ENCODE peak calls at places on chromosomes 1 and 21, in seven cellular contexts. E, G, F, K, D, W and U are unnamed samples.

GRCh38 chr1:235567812-235568444 is 63.7 kb upstream of the B3GALNT2 start:
- DNase-seq in W (no peak), G (peak), E (no peak), F (no peak), K (no peak), D (no peak), U (no peak)

GRCh38 chr1:3750716-3751115 is 1.5 kb upstream of the CCDC27 start:
- DNase-seq in W (no peak), K (no peak), E (no peak), F (no peak), D (no peak), G (no peak), U (no peak)

GRCh38 chr1:227729881-227730629 is 5.0 kb downstream of the JMJD4 start:
- DNase-seq in F (peak), E (peak), W (no peak), D (peak), G (no peak), K (peak), U (peak)

GRCh38 chr1:246001821-246002220 is 505.3 kb downstream of the SMYD3 start:
- DNase-seq in K (no peak), W (no peak), G (no peak), D (no peak), E (no peak), F (no peak), U (no peak)

GRCh38 chr1:174990382-174990999 is 9.3 kb upstream of the CACYBP start:
- DNase-seq in D (no peak), G (no peak), F (no peak), E (peak), K (peak), W (no peak), U (peak)

GRCh38 chr1:112905420-112906154 is 50.4 kb downstream of the SLC16A1 start:
- DNase-seq in E (peak), G (no peak), W (no peak), D (no peak), F (no peak), K (no peak), U (no peak)

GRCh38 chr1:90413519-90413918 is 303.6 kb downstream of the BARHL2 start:
- DNase-seq in E (no peak), K (peak), F (no peak), G (no peak), W (no peak), D (no peak), U (peak)

GRCh38 chr1:226123591-226124471 is 61.3 kb downstream of the H3-3A start:
- DNase-seq in W (no peak), F (no peak), E (no peak), K (peak), D (no peak), G (no peak), U (peak)

GRCh38 chr21:43825936-43826622 is 36.7 kb downstream of the RRP1 start:
- DNase-seq in K (peak), F (no peak), D (no peak), E (no peak), W (no peak), G (no peak), U (peak)

GRCh38 chr1:152036316-152037216 is at the start of gene S100A11:
- DNase-seq in D (no peak), W (peak), K (peak), E (peak), F (peak), G (peak), U (peak)

GRCh38 chr21:26513212-26513611 is 59.9 kb downstream of the CYYR1 start:
- DNase-seq in F (no peak), K (no peak), W (no peak), D (no peak), G (no peak), E (peak), U (no peak)

GRCh38 chr1:215923129-215923824 is 356.2 kb downstream of the KCTD3 start:
- DNase-seq in D (no peak), K (no peak), G (no peak), E (no peak), F (no peak), W (no peak), U (peak)

GRCh38 chr1:202233171-202233570 is 39.6 kb downstream of the LGR6 start:
- DNase-seq in F (no peak), G (no peak), D (no peak), W (no peak), K (no peak), E (no peak), U (no peak)